ENCODE peak calls at places on chromosomes 13 and 19, in four cellular contexts. U, C, B and J are unnamed samples.

GRCh38 chr13:74040200-74040599 is 94.0 kb downstream of the KLF12 start:
- DNase-seq in U (peak), C (peak), B (peak), J (peak)

GRCh38 chr19:54137913-54138776 is 583 bp downstream of the CNOT3 start:
- DNase-seq in B (peak), C (no peak), U (no peak), J (no peak)

GRCh38 chr13:79681069-79681468 is 200.1 kb downstream of the NDFIP2 start:
- DNase-seq in U (no peak), C (no peak), B (no peak), J (no peak)

GRCh38 chr13:85709721-85710120 is 89.5 kb downstream of the SLITRK6 start:
- DNase-seq in U (no peak), C (no peak), B (no peak), J (no peak)

GRCh38 chr13:79805317-79805716 is 324.4 kb downstream of the NDFIP2 start:
- DNase-seq in C (no peak), U (no peak), B (no peak), J (no peak)

GRCh38 chr13:30135868-30136267 is 171.5 kb downstream of the KATNAL1 start:
- DNase-seq in B (no peak), C (no peak), U (no peak), J (no peak)

GRCh38 chr13:32211788-32212187 is 103.4 kb downstream of the ZAR1L start:
- DNase-seq in C (no peak), B (no peak), U (no peak), J (peak)

GRCh38 chr19:18310118-18310909 is 12.6 kb downstream of the LSM4 start:
- DNase-seq in B (no peak), C (no peak), U (no peak), J (no peak)

GRCh38 chr19:5557691-5558090 is 10.1 kb downstream of the TINCR start:
- DNase-seq in B (no peak), U (no peak), C (no peak), J (no peak)

GRCh38 chr13:19362946-19363510 is 181.4 kb upstream of the TUBA3C start:
- DNase-seq in U (no peak), B (no peak), C (no peak), J (no peak)

GRCh38 chr13:20230913-20231838 is 943 bp downstream of the GJB6 start:
- DNase-seq in C (peak), B (peak), U (no peak), J (no peak)

GRCh38 chr13:101127741-101128353 is 288.5 kb downstream of the NALCN start:
- DNase-seq in U (peak), B (no peak), C (no peak), J (peak)

GRCh38 chr19:8395621-8396082 is 5.5 kb downstream of the RAB11B start:
- DNase-seq in U (no peak), B (no peak), C (peak), J (no peak)

GRCh38 chr19:51016798-51017683 is 2.5 kb downstream of the KLK10 start:
- DNase-seq in U (no peak), C (peak), B (peak), J (peak)

GRCh38 chr13:59946924-59947323 is 216.8 kb downstream of the DIAPH3 start:
- DNase-seq in B (no peak), C (no peak), U (peak), J (peak)

GRCh38 chr13:75803982-75804381 is 167.9 kb downstream of the LMO7 start:
- DNase-seq in C (no peak), U (no peak), B (no peak), J (no peak)

GRCh38 chr13:76696370-76696769 is 189.8 kb downstream of the KCTD12 start:
- DNase-seq in U (no peak), B (no peak), C (no peak), J (peak)

GRCh38 chr13:63094069-63094468 is 1678.4 kb upstream of the PCDH20 start:
- DNase-seq in U (no peak), B (no peak), C (no peak), J (peak)

GRCh38 chr13:44921478-44921877 is 67.8 kb downstream of the NUFIP1 start:
- DNase-seq in U (no peak), B (no peak), C (peak), J (no peak)

GRCh38 chr13:60448907-60449510 is 52.0 kb downstream of the TDRD3 start:
- DNase-seq in C (no peak), B (no peak), U (no peak), J (peak)

GRCh38 chr19:13195678-13196077 is 45.5 kb downstream of the IER2 start:
- DNase-seq in U (peak), C (peak), B (peak), J (no peak)

GRCh38 chr19:11265177-11265784 is 3.0 kb upstream of the DOCK6 start:
- DNase-seq in B (no peak), U (no peak), C (no peak), J (no peak)

GRCh38 chr19:11263726-11264125 is 1.4 kb upstream of the DOCK6 start:
- DNase-seq in B (no peak), U (peak), C (no peak), J (no peak)

GRCh38 chr19:11265785-11266236 is 3.5 kb upstream of the DOCK6 start:
- DNase-seq in C (no peak), U (no peak), B (no peak), J (no peak)

GRCh38 chr19:11261902-11262839 is at the start of gene DOCK6:
- DNase-seq in C (peak), B (peak), U (no peak), J (no peak)

DNA sequence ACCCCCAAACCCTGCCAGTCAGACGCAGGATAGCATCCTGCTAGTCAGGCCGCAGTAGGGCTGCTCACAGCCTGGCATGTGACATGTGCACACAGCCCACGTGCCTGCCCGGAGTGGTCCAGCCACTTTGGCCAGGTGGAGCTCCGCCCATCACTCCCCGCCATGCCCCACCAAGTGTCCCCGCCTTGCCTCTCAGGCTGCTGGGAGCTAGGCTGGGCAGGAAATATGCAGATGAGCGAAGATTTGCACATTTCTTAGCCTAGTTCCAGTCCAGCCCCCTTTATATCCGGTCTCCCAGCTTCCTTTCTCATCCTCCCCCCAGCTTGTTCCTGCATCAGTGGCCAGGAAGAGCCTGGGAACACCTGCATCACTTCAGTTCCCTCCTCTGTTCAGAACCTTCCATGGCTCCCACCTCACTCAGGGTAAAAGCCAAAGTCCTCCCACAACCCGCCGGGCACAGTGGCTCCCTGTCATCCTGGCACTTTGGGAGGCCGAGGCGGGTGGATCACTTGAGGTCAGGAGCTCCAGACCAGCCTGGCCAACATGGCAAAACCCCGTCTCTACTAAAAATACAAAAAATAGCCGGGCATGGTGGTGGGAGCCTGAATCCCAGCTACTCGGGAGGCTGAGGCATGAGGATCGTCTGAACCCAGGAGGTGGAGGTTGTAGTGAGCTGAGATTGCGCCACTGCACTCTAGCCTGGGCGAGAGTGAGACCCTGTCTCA is 2.3 kb upstream of the DOCK6 start:
- DNase-seq in C (peak), U (no peak), B (peak), J (no peak)
- H4K91ac ChIP-seq in C (no peak), U (no peak), B (no peak), J (no peak)

DNA sequence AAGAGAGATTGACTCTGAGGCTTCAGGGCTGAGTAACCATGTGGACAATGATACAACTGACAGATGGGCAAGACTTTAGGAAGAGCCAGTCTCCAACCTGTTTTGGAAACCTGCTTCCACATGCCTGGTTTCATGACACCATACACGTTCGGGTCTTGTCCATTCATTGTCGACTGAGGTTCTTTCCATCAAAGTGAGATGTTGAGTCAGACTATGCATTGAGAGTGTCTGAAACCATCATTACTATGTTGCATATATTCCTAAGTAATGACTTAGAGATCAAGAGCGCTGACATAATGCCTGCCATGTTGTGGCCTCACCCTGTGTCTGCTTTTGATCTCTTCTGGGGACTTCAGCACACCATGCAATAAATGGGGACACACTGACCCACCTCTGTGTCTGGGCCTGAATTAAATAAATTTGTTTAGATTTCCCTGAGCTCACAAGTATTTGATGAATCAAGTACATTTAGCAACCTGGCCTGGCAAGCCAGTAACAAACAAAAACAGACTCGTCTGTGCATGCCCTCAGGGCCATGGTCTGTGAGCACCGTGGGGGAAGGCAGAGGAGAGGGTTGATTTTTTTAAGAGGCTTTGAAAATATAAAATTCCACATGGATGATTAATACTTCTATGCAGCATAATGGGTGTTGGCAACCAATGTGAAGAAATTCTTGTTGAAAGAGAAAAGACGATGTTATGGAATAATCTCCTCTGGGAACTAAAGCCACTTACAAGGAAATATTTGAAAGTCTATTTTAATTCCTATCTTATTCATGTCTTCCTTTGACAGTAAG is 49.9 kb upstream of the UBAC2 start:
- DNase-seq in B (no peak), U (peak), C (no peak), J (peak)
- H3K23ac ChIP-seq in B (no peak), U (no peak), C (no peak), J (no peak)

GRCh38 chr13:113102727-113103126 is 2.9 kb upstream of the F7 start:
- DNase-seq in C (no peak), U (no peak), B (no peak), J (no peak)

GRCh38 chr13:113106053-113106452 is 462 bp downstream of the F7 start:
- DNase-seq in C (no peak), U (no peak), B (no peak), J (no peak)

GRCh38 chr13:113103646-113104045 is 1.9 kb upstream of the F7 start:
- DNase-seq in U (no peak), C (no peak), B (no peak), J (no peak)

GRCh38 chr13:113106666-113107065 is 1.1 kb downstream of the F7 start:
- DNase-seq in C (no peak), B (no peak), U (no peak), J (no peak)

DNA sequence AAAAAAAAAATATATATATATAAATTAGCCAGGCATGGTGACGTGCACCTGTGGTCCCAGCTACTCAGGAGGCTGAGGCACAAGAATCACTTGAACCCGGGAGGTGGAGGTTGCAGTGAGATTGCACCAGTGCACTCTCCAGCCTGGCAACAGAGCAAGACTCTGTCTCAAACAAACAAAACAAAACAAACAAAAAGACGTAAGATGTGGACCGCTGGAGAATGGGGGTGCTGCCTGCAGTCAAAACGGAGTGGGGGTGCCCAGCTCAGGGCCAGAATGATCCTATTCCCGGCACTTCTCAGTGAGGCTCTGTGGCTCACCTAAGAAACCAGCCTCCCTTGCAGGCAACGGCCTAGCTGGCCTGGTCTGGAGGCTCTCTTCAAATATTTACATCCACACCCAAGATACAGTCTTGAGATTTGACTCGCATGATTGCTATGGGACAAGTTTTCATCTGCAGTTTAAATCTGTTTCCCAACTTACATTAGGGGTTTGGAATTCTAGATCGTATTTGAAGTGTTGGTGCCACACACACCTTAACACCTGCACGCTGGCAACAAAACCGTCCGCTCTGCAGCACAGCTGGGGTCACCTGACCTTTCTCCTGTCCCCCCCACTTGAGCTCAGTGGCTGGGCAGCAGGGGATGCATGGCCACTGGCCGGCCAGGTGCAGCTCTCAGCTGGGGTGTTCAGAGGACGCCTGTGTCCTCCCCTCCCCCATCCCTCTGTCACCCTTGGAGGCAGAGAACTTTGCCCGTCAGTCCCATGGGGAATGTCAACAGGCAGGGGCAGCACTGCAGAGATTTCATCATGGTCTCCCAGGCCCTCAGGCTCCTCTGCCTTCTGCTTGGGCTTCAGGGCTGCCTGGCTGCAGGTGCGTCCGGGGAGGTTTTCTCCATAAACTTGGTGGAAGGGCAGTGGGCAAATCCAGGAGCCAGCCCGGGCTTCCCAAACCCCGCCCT is at the start of gene F7:
- DNase-seq in B (no peak), C (no peak), U (peak), J (peak)
- H4K91ac ChIP-seq in B (peak), C (no peak), U (no peak), J (no peak)

DNA sequence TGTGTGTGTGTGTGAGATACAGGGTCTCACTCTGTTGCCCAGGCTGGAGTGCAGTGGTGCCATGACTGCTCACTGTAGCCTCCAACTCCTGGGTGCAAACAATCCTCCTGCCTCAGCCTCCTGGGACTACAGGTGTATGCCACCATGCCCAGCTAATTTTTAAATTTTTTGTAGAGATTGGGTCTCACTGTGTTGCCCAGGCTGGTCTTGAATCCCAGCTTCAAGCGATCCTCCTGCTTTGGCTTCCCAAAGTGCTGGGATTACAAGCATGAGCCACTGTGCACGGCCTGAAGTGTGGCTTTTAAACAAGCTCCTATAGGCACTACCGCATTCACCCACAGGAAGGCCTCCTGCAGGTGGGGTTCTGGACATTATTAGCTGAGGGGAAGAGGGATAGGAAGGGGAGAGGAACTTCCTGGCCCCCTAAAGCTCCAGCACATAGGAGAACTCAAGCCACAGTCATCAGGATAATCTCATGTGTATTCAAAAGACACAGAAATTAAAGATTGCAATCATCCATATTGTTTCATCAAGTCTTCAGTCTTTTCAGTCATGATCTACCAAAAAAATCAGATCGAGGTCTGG is 24.8 kb upstream of the SLC46A3 start:
- DNase-seq in C (no peak), B (peak), U (no peak), J (no peak)
- H3K23ac ChIP-seq in C (no peak), B (no peak), U (no peak), J (no peak)